ENCODE peak calls at places on chromosomes 11 and 22, in four cellular contexts. B, N, G and Z are unnamed samples.

GRCh38 chr22:25845985-25846745 is 104.2 kb downstream of the MYO18B start:
- DNase-seq in B (no peak), N (no peak), G (no peak), Z (no peak)

GRCh38 chr22:46127556-46127955 is 22.8 kb upstream of the PPARA start:
- DNase-seq in B (no peak), N (no peak), G (no peak), Z (no peak)

GRCh38 chr11:21656065-21656464 is 536.8 kb upstream of the ANO5 start:
- DNase-seq in B (no peak), N (no peak), G (no peak), Z (no peak)

GRCh38 chr11:65504671-65505433 is 6.0 kb downstream of the MALAT1 start:
- DNase-seq in B (no peak), N (no peak), G (no peak), Z (no peak)

GRCh38 chr11:66036334-66036710 is 10.0 kb upstream of the CATSPER1 start:
- DNase-seq in B (no peak), N (no peak), G (no peak), Z (no peak)

GRCh38 chr11:109794501-109794900 is 298.7 kb upstream of the ZC3H12C start:
- DNase-seq in B (no peak), N (no peak), G (no peak), Z (no peak)

GRCh38 chr22:19287076-19287724 is 4.3 kb downstream of the CLTCL1 start:
- DNase-seq in B (no peak), N (no peak), G (no peak), Z (no peak)

GRCh38 chr11:119066481-119066880 is 1.1 kb upstream of the VPS11 start:
- DNase-seq in B (no peak), N (no peak), G (no peak), Z (no peak)

GRCh38 chr11:76788661-76789442 is 5.7 kb downstream of the TSKU start:
- DNase-seq in B (no peak), N (no peak), G (no peak), Z (peak)

GRCh38 chr11:70087446-70088167 is 9.5 kb downstream of the ANO1 start:
- DNase-seq in B (no peak), N (no peak), G (peak), Z (no peak)

GRCh38 chr11:93039841-93040240 is 70.4 kb downstream of the MTNR1B start:
- DNase-seq in B (no peak), N (no peak), G (no peak), Z (no peak)

GRCh38 chr22:49340406-49340805 is 487.3 kb downstream of the BRD1 start:
- DNase-seq in B (no peak), N (no peak), G (no peak), Z (no peak)

GRCh38 chr11:20634044-20634443 is 34.6 kb downstream of the SLC6A5 start:
- DNase-seq in B (no peak), N (no peak), G (no peak), Z (no peak)

GRCh38 chr22:20987375-20987774 is 5.3 kb downstream of the LZTR1 start:
- DNase-seq in B (no peak), N (no peak), G (no peak), Z (no peak)

GRCh38 chr11:27660171-27660570 is 40.1 kb downstream of the BDNF start:
- DNase-seq in B (no peak), N (no peak), G (no peak), Z (no peak)

GRCh38 chr22:17920145-17920605 is 104.2 kb downstream of the MICAL3 start:
- DNase-seq in B (no peak), N (no peak), G (peak), Z (peak)

GRCh38 chr22:20014526-20015186 is 2.0 kb downstream of the ARVCF start:
- DNase-seq in B (no peak), N (no peak), G (no peak), Z (no peak)

GRCh38 chr11:33912405-33913361 is 20.8 kb upstream of the LMO2 start:
- DNase-seq in B (peak), N (peak), G (peak), Z (no peak)

GRCh38 chr11:75639752-75640151 is 29.1 kb downstream of the MAP6 start:
- DNase-seq in B (no peak), N (peak), G (no peak), Z (no peak)

GRCh38 chr11:128424271-128424709 is 163.1 kb downstream of the ETS1 start:
- DNase-seq in B (no peak), N (no peak), G (no peak), Z (no peak)

GRCh38 chr11:21646351-21646750 is 546.5 kb upstream of the ANO5 start:
- DNase-seq in B (no peak), N (no peak), G (no peak), Z (no peak)

GRCh38 chr11:118928870-118929495 is 3.3 kb upstream of the BCL9L start:
- DNase-seq in B (no peak), N (no peak), G (peak), Z (peak)

GRCh38 chr11:70204466-70204799 is 1.3 kb downstream of the FADD start:
- DNase-seq in B (no peak), N (no peak), G (peak), Z (no peak)

GRCh38 chr11:699116-699508 is 3.5 kb downstream of the TMEM80 start:
- DNase-seq in B (no peak), N (no peak), G (no peak), Z (no peak)

GRCh38 chr11:111148953-111149352 is 96.6 kb upstream of the POU2AF2 start:
- DNase-seq in B (no peak), N (no peak), G (no peak), Z (no peak)

DNA sequence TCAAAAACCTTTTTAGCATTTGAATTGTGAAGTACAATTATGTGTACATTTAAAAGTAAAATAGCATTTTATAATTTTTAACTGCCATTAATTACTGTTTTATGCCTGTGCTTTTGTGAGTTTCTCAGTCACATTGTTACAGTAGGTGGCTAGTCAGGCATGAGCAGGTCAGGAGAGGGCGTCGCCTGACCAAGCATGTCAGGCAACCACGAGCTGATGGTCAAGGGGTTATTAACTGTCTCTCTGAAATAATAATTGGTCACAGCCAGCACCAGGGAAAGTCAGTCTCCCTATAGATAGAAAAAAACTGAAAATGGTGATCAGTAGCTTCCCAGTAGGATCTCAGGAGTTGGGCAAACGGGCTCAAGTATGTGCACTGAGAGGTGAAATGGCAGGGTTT is 19.4 kb upstream of the CCDC81 start:
- DNase-seq in B (no peak), N (no peak), G (no peak), Z (no peak)
- TF ChIP-seq CHD4 in B (no peak), N (no peak), G (no peak), Z (no peak)

GRCh38 chr11:7578276-7578955 is 64.6 kb downstream of the PPFIBP2 start:
- DNase-seq in B (no peak), N (no peak), G (no peak), Z (no peak)

GRCh38 chr11:7577883-7578242 is 64.1 kb downstream of the PPFIBP2 start:
- DNase-seq in B (no peak), N (no peak), G (no peak), Z (no peak)

GRCh38 chr11:7576671-7577225 is 62.9 kb downstream of the PPFIBP2 start:
- DNase-seq in B (no peak), N (no peak), G (no peak), Z (no peak)

GRCh38 chr11:7575841-7576451 is 62.1 kb downstream of the PPFIBP2 start:
- DNase-seq in B (peak), N (no peak), G (no peak), Z (peak)

GRCh38 chr11:7577226-7577882 is 63.6 kb downstream of the PPFIBP2 start:
- DNase-seq in B (no peak), N (no peak), G (no peak), Z (no peak)
- TF ChIP-seq CHD4 in B (no peak), N (no peak), G (no peak), Z (no peak)

GRCh38 chr11:61905067-61905696 is 12.2 kb downstream of the RAB3IL1 start:
- DNase-seq in B (no peak), N (no peak), G (no peak), Z (no peak)

GRCh38 chr11:61902313-61902712 is 11.0 kb upstream of the FADS3 start:
- DNase-seq in B (no peak), N (no peak), G (no peak), Z (no peak)

GRCh38 chr11:61905801-61906521 is 11.4 kb downstream of the RAB3IL1 start:
- DNase-seq in B (no peak), N (no peak), G (no peak), Z (no peak)

GRCh38 chr11:61904539-61905048 is 12.8 kb downstream of the RAB3IL1 start:
- DNase-seq in B (no peak), N (no peak), G (peak), Z (peak)

GRCh38 chr11:61903845-61904244 is 12.5 kb upstream of the FADS3 start:
- DNase-seq in B (no peak), N (no peak), G (no peak), Z (no peak)
- TF ChIP-seq CHD4 in B (no peak), N (no peak), G (no peak), Z (no peak)

GRCh38 chr11:17561466-17562001 is 14.5 kb downstream of the OTOG start:
- DNase-seq in B (no peak), N (no peak), G (no peak), Z (no peak)

GRCh38 chr11:17563961-17564686 is 17.1 kb downstream of the OTOG start:
- DNase-seq in B (no peak), N (no peak), G (no peak), Z (no peak)

GRCh38 chr11:17561111-17561415 is 14.0 kb downstream of the OTOG start:
- DNase-seq in B (no peak), N (no peak), G (no peak), Z (no peak)

GRCh38 chr11:17564687-17565042 is 17.6 kb downstream of the OTOG start:
- DNase-seq in B (no peak), N (no peak), G (peak), Z (no peak)

DNA sequence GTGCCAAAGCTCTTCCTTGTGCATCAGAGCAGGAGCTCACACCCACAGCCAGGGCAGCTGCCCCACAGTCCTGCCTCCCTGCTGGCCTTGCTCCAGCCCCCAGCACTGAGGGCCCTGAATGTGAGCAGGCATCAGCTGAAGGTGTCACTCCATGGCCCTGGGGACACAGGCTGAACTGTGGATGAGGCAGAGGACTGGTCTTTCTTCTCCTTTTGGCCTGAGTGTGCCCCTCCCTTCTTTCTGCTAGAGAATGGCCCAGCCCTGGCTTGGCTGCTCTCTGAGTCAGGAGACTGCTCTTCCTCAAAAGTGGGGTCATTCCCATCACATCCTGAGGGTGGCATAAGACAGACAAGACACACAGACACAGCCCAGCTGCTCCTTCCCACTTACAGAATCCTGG is 16.2 kb downstream of the OTOG start:
- DNase-seq in B (no peak), N (no peak), G (no peak), Z (no peak)
- TF ChIP-seq CHD4 in B (no peak), N (no peak), G (no peak), Z (no peak)

DNA sequence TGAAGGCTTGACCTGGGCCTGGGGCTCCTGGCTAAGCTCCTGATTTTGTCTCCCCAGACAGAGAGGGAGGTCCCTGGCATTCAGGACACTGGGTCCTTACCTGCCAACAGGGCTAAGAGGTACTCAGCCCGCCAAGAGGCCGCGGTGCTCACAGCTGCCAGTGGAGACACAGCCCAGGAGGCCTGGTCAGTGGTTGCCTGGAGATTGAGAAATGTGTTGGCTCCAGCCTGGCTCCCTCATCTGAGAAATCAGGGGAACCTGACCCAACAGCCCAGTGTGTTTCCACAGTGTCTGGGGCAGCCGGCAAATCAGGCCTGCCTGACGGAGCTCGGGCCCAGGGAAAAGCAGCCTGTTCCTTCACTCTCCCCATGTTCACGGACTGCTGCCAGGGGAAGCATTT is 79.4 kb upstream of the NAV2 start:
- DNase-seq in B (no peak), N (no peak), G (no peak), Z (no peak)
- TF ChIP-seq CHD4 in B (no peak), N (no peak), G (no peak), Z (no peak)

DNA sequence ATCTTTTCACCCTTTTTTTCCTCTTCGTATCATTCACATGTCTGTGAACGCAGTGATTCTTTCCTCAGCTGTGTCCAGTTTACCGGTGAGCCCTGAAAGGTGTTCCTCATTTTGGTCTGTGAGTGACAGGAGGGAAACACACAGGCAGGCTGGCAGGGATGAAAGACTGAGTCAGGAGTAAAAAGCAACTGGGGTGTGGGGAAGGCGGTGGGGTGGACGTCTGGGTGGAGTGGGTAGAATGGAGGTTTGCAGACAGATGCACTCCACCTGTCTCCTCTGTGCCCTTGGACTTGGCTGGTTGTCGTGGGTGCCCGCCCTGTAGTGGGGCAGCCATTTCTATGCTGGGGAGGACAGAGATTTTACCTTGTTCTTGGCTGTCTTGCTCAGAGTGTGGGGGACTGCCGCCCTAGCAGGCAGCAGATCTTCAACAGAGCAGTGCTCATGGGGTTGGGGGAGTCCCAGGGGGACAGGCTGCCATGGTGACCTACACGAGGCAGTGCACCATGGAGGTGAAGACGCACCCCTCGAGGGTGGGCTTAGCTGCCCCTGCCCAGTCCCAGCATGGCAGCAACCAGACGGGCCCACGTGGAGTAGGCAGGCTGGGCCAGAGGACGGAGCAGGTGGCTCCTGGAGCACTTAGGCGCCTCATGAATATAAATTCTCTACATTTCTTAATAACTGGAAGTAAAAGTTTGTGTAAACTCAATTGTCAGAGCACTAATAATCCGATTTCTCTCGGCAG is 603.7 kb downstream of the TBC1D22A start:
- DNase-seq in B (no peak), N (no peak), G (no peak), Z (no peak)
- TF ChIP-seq CHD4 in B (no peak), N (no peak), G (no peak), Z (no peak)

DNA sequence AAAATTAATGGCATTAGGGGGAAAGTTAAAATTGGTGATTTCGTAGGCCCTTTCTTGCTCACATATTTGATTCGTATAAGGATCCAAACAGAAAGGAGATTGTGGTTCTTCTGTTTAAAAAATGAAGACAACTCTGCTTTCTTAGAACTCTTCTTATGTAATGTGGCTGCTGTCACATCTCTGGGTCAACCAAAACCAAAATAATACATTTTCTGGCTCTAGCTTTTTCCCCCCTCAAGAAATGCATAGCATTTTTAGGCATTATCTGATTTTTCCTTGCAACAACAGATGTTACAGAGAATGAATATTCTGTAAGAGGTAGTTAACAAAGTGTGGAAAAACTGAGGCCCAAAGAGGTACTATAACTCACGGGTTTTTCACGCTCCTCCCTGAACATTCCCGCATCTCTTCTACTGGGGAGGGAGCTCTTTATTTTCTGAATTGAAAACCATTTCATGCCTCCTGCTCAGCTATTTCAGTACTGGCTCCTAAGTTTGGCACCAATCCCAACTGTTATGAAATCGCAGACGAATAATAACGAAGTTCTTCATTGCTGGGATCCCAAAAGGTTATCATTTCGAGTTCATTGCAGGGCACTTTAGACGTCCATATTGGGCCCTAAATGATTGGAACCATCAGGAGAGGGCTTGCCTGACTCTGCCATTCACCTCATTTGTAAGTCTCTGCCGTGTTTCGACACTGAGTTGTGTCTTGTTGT is 17.1 kb downstream of the GRAP2 start:
- DNase-seq in B (no peak), N (no peak), G (no peak), Z (no peak)
- TF ChIP-seq CHD4 in B (no peak), N (no peak), G (no peak), Z (no peak)

DNA sequence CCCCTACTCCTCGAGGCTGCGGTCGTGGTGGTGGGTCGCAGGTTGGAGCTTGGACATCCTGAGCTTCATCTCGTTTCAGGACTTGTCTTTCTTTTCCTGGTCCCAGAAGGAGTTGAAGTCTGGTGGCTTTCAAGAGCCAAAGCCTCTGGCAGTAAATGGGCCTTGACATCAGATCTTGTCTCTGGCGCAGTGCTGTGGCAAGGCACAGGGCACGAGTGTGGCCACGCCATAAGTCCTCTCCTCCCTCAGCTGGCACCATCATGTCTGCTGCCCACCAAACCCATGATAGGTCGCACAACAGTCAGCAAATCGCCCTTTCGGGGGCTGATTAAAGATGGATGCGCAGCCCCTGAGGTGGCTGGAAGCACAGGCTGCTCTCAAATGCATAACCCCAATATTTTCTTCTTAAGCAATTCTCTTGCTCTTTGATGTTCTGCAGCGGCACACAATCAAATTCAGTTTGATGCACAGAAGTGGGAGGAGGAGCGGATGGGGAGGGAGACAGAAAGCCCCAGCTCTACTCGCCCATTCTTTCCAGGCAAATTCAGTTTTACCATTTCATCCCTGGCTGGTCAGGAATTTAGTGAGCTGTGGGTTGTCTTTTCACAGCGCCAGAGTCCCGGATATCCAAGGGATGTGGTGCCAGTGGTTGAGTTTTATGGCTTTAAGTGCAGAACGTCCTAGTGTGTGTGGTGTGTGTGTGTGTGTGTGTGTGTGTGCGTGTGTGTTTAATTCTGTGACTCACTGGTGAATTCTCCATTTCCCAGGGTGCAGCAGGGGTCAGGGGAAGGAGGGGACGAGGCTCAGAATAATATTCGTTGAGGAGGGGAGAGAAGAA is 162.0 kb downstream of the DSCAML1 start:
- DNase-seq in B (no peak), N (no peak), G (no peak), Z (no peak)
- TF ChIP-seq CHD4 in B (no peak), N (no peak), G (no peak), Z (no peak)

GRCh38 chr11:31383116-31383515 is 13.5 kb downstream of the DNAJC24 start:
- DNase-seq in B (no peak), N (no peak), G (no peak), Z (no peak)

GRCh38 chr11:31387379-31387778 is 17.7 kb downstream of the DNAJC24 start:
- DNase-seq in B (no peak), N (no peak), G (no peak), Z (no peak)
- TF ChIP-seq CHD4 in B (no peak), N (no peak), G (no peak), Z (no peak)